ENCODE peak calls at places on chromosomes 12 and 14, in four cellular contexts. One of them, this sample, is unnamed.

GRCh38 chr14:68727315-68728078 is 65.4 kb downstream of the ZFP36L1 start:
- DNase-seq in K562: peak; percentile 78
- DNase-seq in endothelial cell of umbilical vein: peak; percentile 62
- DNase-seq in IMR-90: no peak
- DNase-seq in this sample: no peak

GRCh38 chr12:6554990-6555691 is 701 bp downstream of the IFFO1 start:
- DNase-seq in K562: no peak
- DNase-seq in endothelial cell of umbilical vein: no peak
- DNase-seq in IMR-90: no peak
- DNase-seq in this sample: no peak

GRCh38 chr12:26564391-26564790 is 268.6 kb downstream of the ITPR2 start:
- DNase-seq in K562: no peak
- DNase-seq in endothelial cell of umbilical vein: peak; percentile 33
- DNase-seq in IMR-90: peak; percentile 53
- DNase-seq in this sample: no peak

GRCh38 chr12:63103489-63104131 is 47.4 kb downstream of the AVPR1A start:
- DNase-seq in K562: peak; percentile 32
- DNase-seq in endothelial cell of umbilical vein: peak; percentile 36
- DNase-seq in IMR-90: peak; percentile 23
- DNase-seq in this sample: no peak

GRCh38 chr12:105084251-105085250 is at the start of gene ALDH1L2:
- DNase-seq in K562: peak; percentile 84
- DNase-seq in endothelial cell of umbilical vein: peak; percentile 77
- DNase-seq in IMR-90: peak; percentile 87
- DNase-seq in this sample: no peak

GRCh38 chr12:38872181-38872580 is 33.2 kb downstream of the CPNE8 start:
- DNase-seq in K562: no peak
- DNase-seq in endothelial cell of umbilical vein: peak; percentile 54
- DNase-seq in IMR-90: no peak
- DNase-seq in this sample: no peak

GRCh38 chr14:103231376-103232019 is 102.5 kb upstream of the EIF5 start:
- DNase-seq in K562: no peak
- DNase-seq in endothelial cell of umbilical vein: no peak
- DNase-seq in IMR-90: no peak
- DNase-seq in this sample: no peak

GRCh38 chr14:30283822-30284446 is 275.0 kb upstream of the G2E3 start:
- DNase-seq in K562: peak; percentile 16
- DNase-seq in endothelial cell of umbilical vein: peak; percentile 60
- DNase-seq in IMR-90: peak; percentile 53
- DNase-seq in this sample: no peak

GRCh38 chr12:122072031-122072970 is 6.3 kb upstream of the MLXIP start:
- DNase-seq in K562: peak; percentile 62
- DNase-seq in endothelial cell of umbilical vein: peak; percentile 84
- DNase-seq in IMR-90: peak; percentile 95
- DNase-seq in this sample: no peak
- H3K9ac ChIP-seq in K562: peak overlapping the region; percentile 19
- H3K9ac ChIP-seq in endothelial cell of umbilical vein: no peak overlapping the region
- H3K9ac ChIP-seq in IMR-90: no peak overlapping the region
- H3K9ac ChIP-seq in this sample: peak overlapping the region; percentile 44

GRCh38 chr14:88934231-88934898 is 109.9 kb downstream of the TTC8 start:
- DNase-seq in K562: no peak
- DNase-seq in endothelial cell of umbilical vein: no peak
- DNase-seq in IMR-90: peak; percentile 49
- DNase-seq in this sample: no peak
- H3K9me1 ChIP-seq in K562: no peaks in the 10 kb centered on the region
- H3K9me1 ChIP-seq in endothelial cell of umbilical vein: no peaks in the 10 kb centered on the region
- H3K9me1 ChIP-seq in IMR-90: peaks cover 9% of the 10 kb centered on the region
- H3K9me1 ChIP-seq in this sample: no peaks in the 10 kb centered on the region

GRCh38 chr12:12365442-12365802 is 8.5 kb downstream of the BORCS5 start:
- DNase-seq in K562: no peak
- DNase-seq in endothelial cell of umbilical vein: no peak
- DNase-seq in IMR-90: no peak
- DNase-seq in this sample: no peak
- H3K9ac ChIP-seq in K562: no peak overlapping the region
- H3K9ac ChIP-seq in endothelial cell of umbilical vein: no peak overlapping the region
- H3K9ac ChIP-seq in IMR-90: no peak overlapping the region
- H3K9ac ChIP-seq in this sample: no peak overlapping the region

GRCh38 chr12:41966916-41967315 is 177.8 kb downstream of the GXYLT1 start:
- DNase-seq in K562: no peak
- DNase-seq in endothelial cell of umbilical vein: peak; percentile 27
- DNase-seq in IMR-90: no peak
- DNase-seq in this sample: no peak

GRCh38 chr12:41965996-41966395 is 178.7 kb downstream of the GXYLT1 start:
- DNase-seq in K562: no peak
- DNase-seq in endothelial cell of umbilical vein: no peak
- DNase-seq in IMR-90: no peak
- DNase-seq in this sample: no peak

GRCh38 chr12:41963398-41963797 is 181.3 kb downstream of the GXYLT1 start:
- DNase-seq in K562: no peak
- DNase-seq in endothelial cell of umbilical vein: no peak
- DNase-seq in IMR-90: no peak
- DNase-seq in this sample: no peak

GRCh38 chr12:41959271-41959670 is 185.4 kb downstream of the GXYLT1 start:
- DNase-seq in K562: no peak
- DNase-seq in endothelial cell of umbilical vein: no peak
- DNase-seq in IMR-90: no peak
- DNase-seq in this sample: no peak

DNA sequence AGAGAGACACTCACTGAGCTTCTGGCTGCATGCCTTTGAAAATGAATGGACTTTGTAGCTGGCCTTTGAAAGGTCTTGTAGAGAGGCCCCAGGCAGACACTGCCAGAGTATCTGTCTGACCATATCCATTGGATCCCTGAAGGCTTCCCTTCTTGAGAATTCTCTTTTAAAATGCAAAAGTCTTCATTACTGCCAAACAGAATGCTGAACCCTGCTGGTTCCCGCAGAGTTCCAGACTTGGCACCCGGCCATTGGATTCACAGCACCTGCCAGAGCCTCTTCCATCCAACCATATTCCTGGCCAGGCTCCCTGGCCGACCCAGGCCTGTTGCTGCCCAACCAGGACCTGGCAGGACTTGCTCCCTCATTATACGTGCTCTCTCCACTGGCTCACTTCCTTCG is 182.5 kb downstream of the GXYLT1 start:
- DNase-seq in K562: no peak
- DNase-seq in endothelial cell of umbilical vein: no peak
- DNase-seq in IMR-90: no peak
- DNase-seq in this sample: no peak
- H3K9me1 ChIP-seq in K562: no peaks in the 10 kb centered on the region
- H3K9me1 ChIP-seq in endothelial cell of umbilical vein: no peaks in the 10 kb centered on the region
- H3K9me1 ChIP-seq in IMR-90: no peaks in the 10 kb centered on the region
- H3K9me1 ChIP-seq in this sample: no peaks in the 10 kb centered on the region

GRCh38 chr14:49512571-49512970 is 73.6 kb downstream of the RPS29 start:
- DNase-seq in K562: no peak
- DNase-seq in endothelial cell of umbilical vein: peak; percentile 71
- DNase-seq in IMR-90: no peak
- DNase-seq in this sample: no peak
- H3K9ac ChIP-seq in K562: no peak overlapping the region
- H3K9ac ChIP-seq in endothelial cell of umbilical vein: peak overlapping the region; percentile 16
- H3K9ac ChIP-seq in IMR-90: no peak overlapping the region
- H3K9ac ChIP-seq in this sample: no peak overlapping the region

GRCh38 chr12:116650585-116650984 is 87.3 kb downstream of the SPRING1 start:
- DNase-seq in K562: no peak
- DNase-seq in endothelial cell of umbilical vein: no peak
- DNase-seq in IMR-90: no peak
- DNase-seq in this sample: no peak
- H3K9me1 ChIP-seq in K562: no peaks in the 10 kb centered on the region
- H3K9me1 ChIP-seq in endothelial cell of umbilical vein: no peaks in the 10 kb centered on the region
- H3K9me1 ChIP-seq in IMR-90: no peaks in the 10 kb centered on the region
- H3K9me1 ChIP-seq in this sample: no peaks in the 10 kb centered on the region

GRCh38 chr12:116377194-116377735 is 99.8 kb upstream of the MED13L start:
- DNase-seq in K562: no peak
- DNase-seq in endothelial cell of umbilical vein: no peak
- DNase-seq in IMR-90: no peak
- DNase-seq in this sample: no peak

GRCh38 chr12:116376354-116377193 is 99.1 kb upstream of the MED13L start:
- DNase-seq in K562: no peak
- DNase-seq in endothelial cell of umbilical vein: peak; percentile 95
- DNase-seq in IMR-90: peak; percentile 83
- DNase-seq in this sample: no peak

GRCh38 chr12:116375278-116375842 is 97.9 kb upstream of the MED13L start:
- DNase-seq in K562: no peak
- DNase-seq in endothelial cell of umbilical vein: no peak
- DNase-seq in IMR-90: no peak
- DNase-seq in this sample: no peak

GRCh38 chr12:116380066-116380465 is 102.6 kb upstream of the MED13L start:
- DNase-seq in K562: no peak
- DNase-seq in endothelial cell of umbilical vein: no peak
- DNase-seq in IMR-90: no peak
- DNase-seq in this sample: no peak

GRCh38 chr12:116378002-116378401 is 100.5 kb upstream of the MED13L start:
- DNase-seq in K562: no peak
- DNase-seq in endothelial cell of umbilical vein: no peak
- DNase-seq in IMR-90: no peak
- DNase-seq in this sample: no peak
- H3K9ac ChIP-seq in K562: no peak overlapping the region
- H3K9ac ChIP-seq in endothelial cell of umbilical vein: no peak overlapping the region
- H3K9ac ChIP-seq in IMR-90: no peak overlapping the region
- H3K9ac ChIP-seq in this sample: no peak overlapping the region